ENCODE peak calls at places on chromosome 17, in seven cellular contexts. T, D, C, Q, G, U and V are unnamed samples.

GRCh38 chr17:37610971-37611370 is 1.8 kb upstream of the SYNRG start:
- DNase-seq in G (no peak), Q (no peak), D (no peak), C (no peak), T (no peak), U (no peak), V (no peak)

GRCh38 chr17:64205804-64206203 is 57.3 kb downstream of the TEX2 start:
- DNase-seq in U (no peak), C (no peak), Q (no peak), D (no peak), G (no peak), T (no peak), V (no peak)

GRCh38 chr17:39527220-39527813 is 66.0 kb downstream of the CDK12 start:
- DNase-seq in Q (no peak), C (no peak), U (peak; percentile 11), D (no peak), T (no peak), G (no peak), V (no peak)

GRCh38 chr17:43840814-43841213 is 6.2 kb upstream of the CD300LG start:
- DNase-seq in C (no peak), U (peak; percentile 27), Q (no peak), T (no peak), D (no peak), G (no peak), V (no peak)

GRCh38 chr17:72511874-72512273 is 391.1 kb downstream of the SOX9 start:
- DNase-seq in T (no peak), Q (no peak), C (no peak), U (no peak), D (no peak), G (peak; percentile 64), V (no peak)

GRCh38 chr17:15453246-15453645 is 14.2 kb downstream of the CDRT4 start:
- DNase-seq in G (no peak), Q (no peak), C (no peak), U (no peak), T (no peak), D (no peak), V (no peak)

GRCh38 chr17:49753959-49754391 is 10.0 kb downstream of the FAM117A start:
- DNase-seq in G (no peak), D (no peak), U (no peak), C (no peak), Q (no peak), T (no peak), V (no peak)

GRCh38 chr17:76027159-76027839 is at the start of gene EVPL:
- DNase-seq in C (no peak), U (peak; percentile 73), Q (no peak), G (peak; percentile 94), D (no peak), T (no peak), V (no peak)

GRCh38 chr17:78026381-78026780 is 67.9 kb downstream of the TNRC6C start:
- DNase-seq in Q (no peak), D (no peak), U (no peak), C (no peak), T (no peak), G (no peak), V (no peak)

GRCh38 chr17:45228985-45229517 is 7.4 kb downstream of the FMNL1 start:
- DNase-seq in G (peak; percentile 76), T (no peak), Q (peak; percentile 79), D (peak; percentile 54), U (peak; percentile 90), C (no peak), V (peak; percentile 36)

GRCh38 chr17:40345161-40346034 is 19.1 kb downstream of the GJD3 start:
- DNase-seq in D (no peak), C (peak; percentile 46), T (peak; percentile 72), Q (no peak), G (peak; percentile 94), U (no peak), V (peak; percentile 77)

GRCh38 chr17:73586153-73586906 is 57.9 kb downstream of the SDK2 start:
- DNase-seq in C (no peak), T (no peak), U (no peak), Q (no peak), G (no peak), D (no peak), V (no peak)

GRCh38 chr17:309361-309888 is 43.2 kb downstream of the RPH3AL start:
- DNase-seq in U (peak; percentile 14), C (peak; percentile 77), Q (peak; percentile 29), T (peak; percentile 68), D (no peak), G (no peak), V (peak; percentile 81)

GRCh38 chr17:82752371-82753200 is 721 bp downstream of the TBCD start:
- DNase-seq in T (no peak), U (no peak), D (no peak), G (peak; percentile 36), C (no peak), Q (no peak), V (peak; percentile 60)

GRCh38 chr17:78416311-78416711 is 37.9 kb downstream of the PGS1 start:
- DNase-seq in C (no peak), G (peak; percentile 51), U (no peak), T (no peak), D (no peak), Q (no peak), V (no peak)

GRCh38 chr17:15436399-15437369 is 30.7 kb downstream of the CDRT4 start:
- DNase-seq in C (no peak), D (no peak), U (peak; percentile 32), G (peak; percentile 62), T (no peak), Q (no peak), V (no peak)

GRCh38 chr17:2063306-2064146 is 8.6 kb downstream of the HIC1 start:
- DNase-seq in G (no peak), U (no peak), T (no peak), Q (no peak), D (no peak), C (no peak), V (no peak)

GRCh38 chr17:896439-896838 is 83.1 kb downstream of the NXN start:
- DNase-seq in C (no peak), D (no peak), Q (no peak), T (no peak), G (no peak), U (no peak), V (no peak)

GRCh38 chr17:15409721-15410247 is 57.6 kb downstream of the CDRT4 start:
- DNase-seq in D (peak; percentile 92), C (no peak), T (no peak), U (no peak), Q (no peak), G (no peak), V (no peak)

GRCh38 chr17:79811036-79811887 is 14.4 kb upstream of the CBX8 start:
- DNase-seq in U (no peak), Q (no peak), C (peak; percentile 56), D (no peak), T (no peak), G (no peak), V (peak; percentile 62)

GRCh38 chr17:40613755-40614154 is 33.9 kb downstream of the SMARCE1 start:
- DNase-seq in D (no peak), U (no peak), Q (no peak), G (no peak), T (no peak), C (no peak), V (no peak)

GRCh38 chr17:330993-331701 is 21.5 kb downstream of the RPH3AL start:
- DNase-seq in T (no peak), U (no peak), C (no peak), D (no peak), Q (peak; percentile 41), G (no peak), V (no peak)

GRCh38 chr17:62093188-62094155 is 28.4 kb upstream of the MED13 start:
- DNase-seq in G (no peak), U (peak; percentile 38), Q (no peak), C (no peak), T (no peak), D (peak; percentile 61), V (no peak)

GRCh38 chr17:27502526-27503324 is 46.5 kb downstream of the KSR1 start:
- DNase-seq in U (no peak), Q (no peak), D (peak; percentile 36), G (no peak), T (no peak), C (no peak), V (no peak)

GRCh38 chr17:44473367-44473766 is 29.8 kb downstream of the GPATCH8 start:
- DNase-seq in Q (no peak), U (no peak), T (no peak), D (no peak), C (no peak), G (no peak), V (no peak)